ENCODE peak calls at places on chromosome 13, in nine cellular contexts. L is left ventricle myocardium inferior; X is NCI-H774; A is activated T-cell treated with anti-CD3 and anti-CD28 coated beads, Interleukin-2, amount 50 U/mL, for 48 hours; N is LHCN-M2; I is RWPE1; S is activated naive CD8-positive, alpha-beta T cell treated with anti-CD3 and anti-CD28 coated beads, Interleukin-2, amount 50 U/mL, for 24 hours; J is EL; P is stimulated activated CD8-positive, alpha-beta memory T cell treated with anti-CD3 and anti-CD28 coated beads, Interleukin-12 subunit alpha, Interleukin-12 subunit beta, amount 100 ng/mL, for 1 hour. M is an unnamed sample.

GRCh38 chr13:94251801-94252200 is 227.7 kb downstream of the DCT start:
- DNase-seq in L (peak), X (no peak), A (no peak), N (peak), I (no peak), S (no peak), J (no peak), P (no peak), M (peak)

GRCh38 chr13:101838305-101838835 is 385.9 kb downstream of the ITGBL1 start:
- DNase-seq in L (no peak), X (no peak), A (no peak), N (no peak), I (no peak), S (no peak), J (peak), P (no peak), M (peak)

GRCh38 chr13:113110852-113111315 is 5.3 kb downstream of the F7 start:
- DNase-seq in L (no peak), X (no peak), A (peak), N (no peak), I (no peak), S (peak), J (no peak), P (no peak), M (no peak)

GRCh38 chr13:23570099-23570926 is at the start of gene TNFRSF19:
- DNase-seq in L (peak), X (no peak), A (no peak), N (peak), I (no peak), S (no peak), J (peak), P (no peak), M (peak)

GRCh38 chr13:30720470-30720869 is 14.9 kb upstream of the ALOX5AP start:
- DNase-seq in L (no peak), X (no peak), A (no peak), N (peak), I (no peak), S (no peak), J (no peak), P (no peak), M (no peak)

GRCh38 chr13:62875118-62875640 is 1459.5 kb upstream of the PCDH20 start:
- DNase-seq in L (no peak), X (no peak), A (no peak), N (no peak), I (no peak), S (no peak), J (no peak), P (no peak), M (peak)

GRCh38 chr13:59742467-59742866 is 421.3 kb downstream of the DIAPH3 start:
- DNase-seq in L (no peak), X (no peak), A (no peak), N (no peak), I (no peak), S (no peak), J (no peak), P (no peak), M (no peak)

GRCh38 chr13:98443800-98444325 is 133.0 kb downstream of the STK24 start:
- DNase-seq in L (no peak), X (no peak), A (no peak), N (no peak), I (no peak), S (no peak), J (no peak), P (no peak), M (no peak)

GRCh38 chr13:46278474-46278873 is 66.7 kb downstream of the LRRC63 start:
- DNase-seq in L (no peak), X (no peak), A (no peak), N (no peak), I (no peak), S (no peak), J (no peak), P (no peak), M (no peak)

GRCh38 chr13:76398426-76398825 is 487.8 kb downstream of the KCTD12 start:
- DNase-seq in L (no peak), X (no peak), A (no peak), N (peak), I (no peak), S (no peak), J (no peak), P (no peak), M (no peak)

GRCh38 chr13:23950736-23951510 is 53.6 kb upstream of the C1QTNF9B start:
- DNase-seq in L (no peak), X (no peak), A (no peak), N (no peak), I (no peak), S (no peak), J (peak), P (no peak), M (peak)

GRCh38 chr13:38803566-38803965 is 116.7 kb downstream of the FREM2 start:
- DNase-seq in L (no peak), X (no peak), A (no peak), N (no peak), I (no peak), S (no peak), J (no peak), P (no peak), M (no peak)

M was measured in astrocyte of the hippocampus.